ENCODE peak calls at places on chromosomes 6 and 20, in seven cellular contexts. H, J, K, U, T, Q and C are unnamed samples.

GRCh38 chr6:85449818-85450577 is at the start of gene NT5E:
- DNase-seq in U (peak), K (peak), H (peak), J (peak), T (peak), Q (no peak), C (peak)

GRCh38 chr20:60403105-60403741 is 445.0 kb downstream of the CDH26 start:
- DNase-seq in J (no peak), T (no peak), Q (no peak), K (no peak), H (no peak), U (no peak), C (no peak)

GRCh38 chr20:29079769-29080690 is 2177.4 kb upstream of the DEFB115 start:
- DNase-seq in T (no peak), J (peak), K (no peak), U (no peak), H (no peak), Q (peak), C (no peak)

GRCh38 chr6:130070747-130071146 is 52.4 kb downstream of the L3MBTL3 start:
- DNase-seq in J (no peak), T (no peak), K (no peak), U (no peak), Q (no peak), H (no peak), C (no peak)

GRCh38 chr20:2879148-2879547 is 5.9 kb downstream of the PTPRA start:
- DNase-seq in T (no peak), U (no peak), K (no peak), J (no peak), H (no peak), Q (no peak), C (no peak)

GRCh38 chr6:170224694-170225660 is 65.9 kb downstream of the DLL1 start:
- DNase-seq in U (no peak), H (no peak), J (no peak), Q (no peak), T (no peak), K (no peak), C (no peak)

GRCh38 chr6:2471474-2471873 is 226.1 kb upstream of the GMDS start:
- DNase-seq in K (no peak), U (no peak), J (no peak), T (no peak), H (no peak), Q (no peak), C (no peak)

GRCh38 chr6:86192123-86192522 is 549.4 kb upstream of the SYNCRIP start:
- DNase-seq in T (no peak), J (no peak), Q (no peak), U (peak), K (no peak), H (no peak), C (no peak)

GRCh38 chr20:10337291-10337690 is 96.7 kb downstream of the MKKS start:
- DNase-seq in U (no peak), K (no peak), T (no peak), H (no peak), J (no peak), Q (no peak), C (no peak)

GRCh38 chr6:136723780-136724179 is 68.5 kb downstream of the MAP3K5 start:
- DNase-seq in K (peak), H (no peak), J (peak), Q (peak), T (peak), U (peak), C (peak)

GRCh38 chr6:28353981-28354676 is 4.4 kb downstream of the ZKSCAN3 start:
- DNase-seq in U (no peak), T (no peak), J (no peak), H (no peak), K (no peak), Q (no peak), C (peak)

GRCh38 chr6:33746036-33746600 is 587 bp downstream of the IP6K3 start:
- DNase-seq in Q (no peak), H (no peak), K (no peak), T (no peak), U (no peak), J (no peak), C (peak)

GRCh38 chr6:137729866-137730629 is 137.0 kb upstream of the TNFAIP3 start:
- DNase-seq in H (no peak), K (no peak), J (no peak), U (no peak), Q (no peak), T (no peak), C (no peak)

GRCh38 chr6:134080171-134080795 is 27.9 kb upstream of the SLC2A12 start:
- DNase-seq in T (no peak), H (no peak), Q (no peak), U (no peak), J (no peak), K (peak), C (no peak)

GRCh38 chr6:35381132-35381531 is 38.8 kb downstream of the PPARD start:
- DNase-seq in U (no peak), J (no peak), Q (no peak), T (no peak), H (no peak), K (no peak), C (no peak)

GRCh38 chr20:58693226-58694006 is 816 bp downstream of the NPEPL1 start:
- DNase-seq in K (peak), H (no peak), Q (no peak), U (no peak), J (no peak), T (no peak), C (no peak)

GRCh38 chr6:43768506-43768860 is 1.5 kb upstream of the VEGFA start:
- DNase-seq in T (no peak), U (no peak), K (no peak), Q (no peak), H (no peak), J (no peak), C (no peak)

GRCh38 chr6:150720774-150721233 is 121.1 kb downstream of the PLEKHG1 start:
- DNase-seq in J (no peak), H (no peak), K (peak), U (no peak), Q (no peak), T (no peak), C (no peak)

GRCh38 chr20:33868042-33868441 is 56.9 kb downstream of the CHMP4B start:
- DNase-seq in H (no peak), T (no peak), U (no peak), Q (no peak), K (no peak), J (no peak), C (no peak)

GRCh38 chr6:162817196-162817595 is 89.4 kb downstream of the PACRG start:
- DNase-seq in J (no peak), K (no peak), Q (no peak), H (no peak), U (no peak), T (no peak), C (no peak)

GRCh38 chr6:21593927-21594421 is 423 bp downstream of the SOX4 start:
- DNase-seq in U (no peak), Q (no peak), J (no peak), H (no peak), K (peak), T (peak), C (no peak)

GRCh38 chr6:87907521-87907920 is 140.1 kb upstream of the SPACA1 start:
- DNase-seq in T (no peak), Q (no peak), H (no peak), K (no peak), J (no peak), U (no peak), C (no peak)

GRCh38 chr6:151285121-151285520 is 45.4 kb downstream of the AKAP12 start:
- DNase-seq in T (no peak), Q (no peak), H (no peak), U (no peak), K (no peak), J (no peak), C (no peak)

GRCh38 chr6:14272111-14273085 is 154.8 kb downstream of the CD83 start:
- DNase-seq in J (peak), T (no peak), U (no peak), Q (no peak), H (no peak), K (no peak), C (no peak)

GRCh38 chr6:160990847-160991410 is 640 bp upstream of the MAP3K4 start:
- DNase-seq in T (no peak), U (peak), Q (no peak), K (no peak), J (no peak), H (no peak), C (no peak)

GRCh38 chr6:14881399-14881798 is 364.5 kb upstream of the JARID2 start:
- DNase-seq in H (no peak), T (no peak), Q (no peak), U (no peak), J (no peak), K (no peak), C (no peak)